ENCODE peak calls at places on chromosome 21, in five cellular contexts. D is HTR-8/SVneo, F is body of pancreas, M is skeletal muscle cell, Y is fibroblast of lung. C is an unnamed sample.

GRCh38 chr21:41931041-41931451 is 22.8 kb downstream of the C2CD2 start:
- DNase-seq in D (no peak), F (no peak), M (no peak), Y (peak; percentile 23), C (no peak)

GRCh38 chr21:30813174-30813573 is at the start of gene KRTAP8-1:
- DNase-seq in D (no peak), F (no peak), M (no peak), Y (no peak), C (no peak)

GRCh38 chr21:14523234-14523633 is 22.9 kb downstream of the SAMSN1 start:
- DNase-seq in D (no peak), F (no peak), M (no peak), Y (no peak), C (no peak)

GRCh38 chr21:36803051-36803709 is 104.3 kb downstream of the SIM2 start:
- DNase-seq in D (no peak), F (no peak), M (no peak), Y (no peak), C (no peak)

GRCh38 chr21:34157456-34158025 is 84.2 kb downstream of the MRPS6 start:
- DNase-seq in D (no peak), F (no peak), M (no peak), Y (no peak), C (no peak)

GRCh38 chr21:44301961-44302406 is 2.1 kb downstream of the PFKL start:
- DNase-seq in D (no peak), F (peak; percentile 62), M (no peak), Y (no peak), C (no peak)

GRCh38 chr21:38171723-38172344 is 85.0 kb upstream of the KCNJ15 start:
- DNase-seq in D (peak; percentile 68), F (no peak), M (peak; percentile 58), Y (peak; percentile 75), C (no peak)

GRCh38 chr21:18164933-18165332 is 79.7 kb upstream of the CHODL start:
- DNase-seq in D (no peak), F (no peak), M (no peak), Y (no peak), C (no peak)

GRCh38 chr21:42811960-42812359 is 67.4 kb downstream of the WDR4 start:
- DNase-seq in D (no peak), F (no peak), M (no peak), Y (no peak), C (no peak)

GRCh38 chr21:14591882-14592281 is 45.8 kb upstream of the SAMSN1 start:
- DNase-seq in D (no peak), F (peak; percentile 31), M (peak; percentile 67), Y (peak; percentile 8), C (peak; percentile 33)

GRCh38 chr21:15084668-15085067 is 19.9 kb upstream of the NRIP1 start:
- DNase-seq in D (no peak), F (peak; percentile 59), M (no peak), Y (peak; percentile 1), C (no peak)

GRCh38 chr21:38298833-38299232 is 42.0 kb downstream of the KCNJ15 start:
- DNase-seq in D (no peak), F (no peak), M (no peak), Y (no peak), C (no peak)

GRCh38 chr21:43289966-43290365 is 121.2 kb downstream of the CRYAA start:
- DNase-seq in D (no peak), F (no peak), M (no peak), Y (no peak), C (no peak)

GRCh38 chr21:41779659-41780058 is 12.8 kb upstream of the RIPK4 start:
- DNase-seq in D (no peak), F (no peak), M (no peak), Y (no peak), C (no peak)

GRCh38 chr21:44485254-44485793 is 30.0 kb downstream of the LRRC3 start:
- DNase-seq in D (no peak), F (no peak), M (no peak), Y (no peak), C (no peak)

GRCh38 chr21:36491191-36491916 is 11.4 kb upstream of the CLDN14 start:
- DNase-seq in D (no peak), F (no peak), M (peak; percentile 6), Y (peak; percentile 60), C (peak; percentile 71)

GRCh38 chr21:31282095-31282709 is 61.9 kb downstream of the TIAM1 start:
- DNase-seq in D (peak; percentile 70), F (no peak), M (peak; percentile 98), Y (peak; percentile 100), C (peak; percentile 82)

GRCh38 chr21:28516996-28517592 is 475.6 kb downstream of the LTN1 start:
- DNase-seq in D (peak; percentile 36), F (peak; percentile 83), M (no peak), Y (peak; percentile 47), C (no peak)

GRCh38 chr21:45640888-45641479 is 2.5 kb upstream of the PCBP3 start:
- DNase-seq in D (no peak), F (no peak), M (no peak), Y (peak; percentile 22), C (no peak)